ENCODE peak calls at places on chromosomes 7 and 10, in four cellular contexts. R is WTC11, A is GM12878, S is HepG2. M is an unnamed sample.

GRCh38 chr10:85548038-85548437 is 818.6 kb downstream of the GRID1 start:
- DNase-seq in S (peak; percentile 16), A (peak; percentile 35), R (no peak), M (no peak)

GRCh38 chr7:150631084-150631824 is 931 bp downstream of the GIMAP6 start:
- DNase-seq in R (no peak), A (peak; percentile 33), S (no peak), M (no peak)

GRCh38 chr7:100884741-100885439 is 4.6 kb downstream of the UFSP1 start:
- DNase-seq in A (no peak), S (no peak), R (no peak), M (peak; percentile 11)

GRCh38 chr7:54712777-54713176 is 46.2 kb downstream of the SEC61G start:
- DNase-seq in R (no peak), S (no peak), A (no peak), M (no peak)

GRCh38 chr7:56063882-56064625 is at the start of gene SUMF2:
- DNase-seq in S (peak; percentile 83), A (peak; percentile 78), R (peak; percentile 88), M (peak; percentile 95)

GRCh38 chr7:64799-65430 is 127.5 kb upstream of the FAM20C start:
- DNase-seq in S (no peak), A (no peak), R (no peak), M (no peak)

GRCh38 chr10:4813496-4813895 is 12.5 kb upstream of the AKR1E2 start:
- DNase-seq in R (no peak), S (no peak), A (no peak), M (no peak)

GRCh38 chr10:103765168-103765567 is 90.2 kb downstream of the SH3PXD2A start:
- DNase-seq in S (peak; percentile 34), A (no peak), R (no peak), M (no peak)

GRCh38 chr7:7554647-7555575 is 11.8 kb upstream of the MIOS start:
- DNase-seq in R (no peak), A (no peak), S (no peak), M (no peak)

GRCh38 chr7:43906327-43907010 is at the start of gene URGCP:
- DNase-seq in S (no peak), R (peak; percentile 64), A (no peak), M (peak; percentile 85)

GRCh38 chr7:26616235-26616634 is 248.2 kb downstream of the SKAP2 start:
- DNase-seq in R (no peak), S (no peak), A (no peak), M (peak; percentile 63)

GRCh38 chr10:88178758-88179157 is 315.3 kb downstream of the PTEN start:
- DNase-seq in R (no peak), S (peak; percentile 5), A (no peak), M (no peak)

GRCh38 chr10:18567343-18567856 is 84.0 kb downstream of the NSUN6 start:
- DNase-seq in A (no peak), S (no peak), R (no peak), M (no peak)
- TF ChIP-seq ETV6 in A (no peak), S (no peak), R (no peak), M (no peak)

GRCh38 chr7:73547841-73548240 is 9.6 kb downstream of the BCL7B start:
- DNase-seq in A (no peak), R (no peak), S (no peak), M (no peak)

GRCh38 chr7:73549176-73549575 is 8.3 kb downstream of the BCL7B start:
- DNase-seq in A (no peak), R (no peak), S (no peak), M (no peak)

GRCh38 chr7:73539709-73540108 is 17.6 kb upstream of the BAZ1B start:
- DNase-seq in R (no peak), S (no peak), A (no peak), M (peak; percentile 12)

GRCh38 chr7:73541722-73542121 is 15.8 kb downstream of the BCL7B start:
- DNase-seq in A (no peak), R (no peak), S (no peak), M (no peak)

DNA sequence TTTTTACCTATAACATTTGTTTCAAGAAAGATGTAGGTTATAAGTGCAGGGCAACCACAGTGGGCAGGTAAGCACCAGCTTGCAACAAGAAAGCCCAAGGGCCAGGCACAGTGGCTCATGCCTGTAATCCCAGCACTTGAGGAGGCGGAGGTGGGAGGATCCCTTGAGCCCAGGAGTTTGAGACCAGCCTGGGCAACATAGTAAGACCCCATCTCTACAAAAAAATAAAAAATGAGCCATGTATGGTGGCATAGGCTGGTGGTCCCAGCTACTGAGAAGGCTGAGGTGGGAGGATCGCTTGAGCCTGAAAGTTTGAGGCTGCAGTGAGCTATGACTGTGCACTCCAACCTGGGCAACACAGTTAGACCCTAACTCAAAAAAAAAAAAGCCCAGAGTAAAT is 12.8 kb downstream of the BCL7B start:
- DNase-seq in S (no peak), A (no peak), R (no peak), M (no peak)
- TF ChIP-seq ETV6 in S (no peak), A (no peak), R (no peak), M (no peak)

GRCh38 chr10:34520084-34520483 is 295.0 kb downstream of the PARD3 start:
- DNase-seq in S (peak; percentile 15), R (no peak), A (no peak), M (no peak)
- TF ChIP-seq ETV6 in S (no peak), R (no peak), A (no peak), M (no peak)

GRCh38 chr7:47253650-47254080 is 328.2 kb downstream of the TNS3 start:
- DNase-seq in R (no peak), A (no peak), S (no peak), M (peak; percentile 28)
- TF ChIP-seq ETV6 in R (no peak), A (no peak), S (no peak), M (no peak)

DNA sequence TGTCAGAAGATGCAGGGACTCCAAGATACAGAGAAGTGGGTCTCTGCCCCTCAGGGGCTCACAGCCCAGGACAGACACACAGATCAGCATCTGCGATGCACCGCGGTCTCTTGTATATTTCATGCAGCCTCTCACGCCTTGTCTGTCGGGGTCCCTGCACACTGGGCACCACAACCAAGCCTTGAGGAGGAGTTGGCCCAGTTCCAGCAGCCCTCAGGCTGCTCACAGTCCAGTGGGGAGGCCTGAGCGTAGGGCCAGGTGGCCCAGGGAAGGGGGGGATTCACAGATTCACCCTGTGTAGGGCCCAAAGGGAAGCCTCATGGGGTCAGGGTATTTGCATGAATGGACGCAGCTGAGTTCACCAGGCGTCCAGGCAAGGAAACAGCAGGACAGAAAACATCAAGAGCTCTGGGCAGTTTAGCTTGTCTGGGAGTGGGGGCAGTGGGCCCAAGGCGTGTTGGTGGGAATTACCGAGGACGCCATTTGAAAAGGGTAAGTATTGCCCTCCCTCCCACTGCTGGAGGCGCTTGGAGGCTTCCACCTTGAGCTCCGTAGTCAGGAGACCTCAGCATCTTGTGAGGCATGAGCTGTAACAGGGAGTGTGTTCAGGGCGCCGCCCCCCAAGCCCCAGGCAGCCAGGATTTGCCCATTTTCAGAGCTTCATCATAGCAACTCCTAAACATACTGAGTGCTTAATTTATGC is 129.1 kb upstream of the CHST15 start:
- DNase-seq in A (no peak), R (no peak), S (no peak), M (no peak)
- TF ChIP-seq ETV6 in A (no peak), R (no peak), S (no peak), M (no peak)

DNA sequence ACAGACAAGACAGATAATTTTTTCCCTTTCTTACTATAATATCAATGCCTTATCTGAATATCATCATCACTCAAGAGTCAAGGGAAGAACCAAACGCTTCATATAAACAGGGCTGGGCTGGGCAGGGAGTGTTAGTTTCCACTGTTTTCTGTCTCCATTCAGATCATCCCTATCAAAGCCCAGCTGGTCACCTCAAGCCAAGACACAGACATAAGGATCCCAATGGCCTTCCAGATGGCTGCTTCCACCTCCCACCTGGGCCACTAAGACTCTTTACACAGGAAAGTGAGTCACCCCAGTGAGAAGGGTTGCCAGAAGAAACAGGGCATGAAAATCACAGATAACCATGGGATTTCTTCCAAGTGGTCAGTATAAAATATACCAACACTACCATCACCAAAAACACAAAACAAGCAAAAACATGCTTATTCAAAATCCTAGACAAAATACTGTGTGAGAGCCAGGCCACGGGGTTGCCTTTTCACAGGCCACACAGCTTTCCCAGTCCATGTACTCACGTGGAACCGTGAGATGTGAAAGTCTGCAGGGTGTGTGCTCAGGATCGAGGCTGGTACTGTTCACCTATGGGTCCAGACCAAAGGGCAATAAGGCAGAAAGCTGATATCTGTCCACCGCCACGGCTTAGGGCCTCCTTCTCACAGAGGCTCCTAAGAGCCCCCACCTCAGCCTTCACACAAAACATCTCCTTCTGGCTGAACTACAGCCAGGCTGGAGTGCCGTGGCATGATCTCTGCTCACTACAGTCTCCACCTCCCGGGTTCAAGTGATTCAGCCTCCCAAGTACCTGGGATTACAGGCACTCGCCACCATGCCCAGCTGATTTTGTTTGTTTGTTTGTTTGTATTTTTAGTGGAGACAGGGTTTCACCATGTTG is 5.7 kb downstream of the PRSS1 start:
- DNase-seq in S (no peak), R (no peak), A (no peak), M (no peak)
- TF ChIP-seq ETV6 in S (no peak), R (no peak), A (no peak), M (no peak)

DNA sequence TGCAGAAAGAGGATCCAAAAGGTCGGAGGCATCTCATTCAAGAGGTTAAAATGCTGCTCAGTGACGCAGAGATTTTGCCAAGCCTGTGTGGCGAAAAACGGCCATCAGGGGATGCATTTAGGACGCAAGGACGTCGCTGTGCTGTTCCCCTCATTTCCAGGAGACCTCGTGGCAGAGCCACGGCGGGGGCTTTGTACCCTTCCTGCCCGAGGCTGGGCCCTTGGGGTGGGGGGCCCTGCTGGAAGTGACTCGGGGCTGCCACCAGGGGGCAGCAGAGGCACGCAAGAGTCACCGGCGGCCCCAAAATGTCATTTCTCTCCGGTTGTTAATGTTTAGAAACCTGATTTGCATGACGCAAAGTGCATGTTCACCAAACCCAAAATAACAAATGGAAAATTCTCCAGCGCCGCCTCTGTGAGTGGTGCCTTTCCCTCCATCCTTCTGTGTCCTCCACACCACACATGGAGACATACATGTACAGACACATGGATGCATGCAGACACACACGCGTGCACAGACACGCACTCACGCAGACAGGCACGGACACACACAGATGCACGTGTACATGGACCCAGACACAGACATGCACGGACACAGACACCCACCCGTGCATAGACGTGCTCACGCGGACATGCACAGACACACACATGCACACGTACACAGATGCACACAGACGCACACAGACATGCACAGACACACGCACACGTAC is 51.0 kb upstream of the NKX6-2 start:
- DNase-seq in R (peak; percentile 61), S (peak; percentile 30), A (no peak), M (peak; percentile 82)
- TF ChIP-seq ETV6 in R (no peak), S (no peak), A (no peak), M (no peak)